ENCODE peak calls at places on chromosomes 16 and 17, in five cellular contexts. M, P, C, W and U are unnamed samples.

GRCh38 chr16:50692999-50693781 is at the start of gene NOD2:
- DNase-seq in M (no peak), P (peak), C (no peak), W (no peak), U (no peak)

GRCh38 chr16:87044031-87044380 is 273.2 kb downstream of the C16orf95 start:
- DNase-seq in M (no peak), P (no peak), C (no peak), W (no peak), U (no peak)

GRCh38 chr17:80678621-80679020 is 134.0 kb downstream of the RPTOR start:
- DNase-seq in M (no peak), P (no peak), C (no peak), W (no peak), U (peak)

GRCh38 chr17:57380055-57380356 is 123.7 kb downstream of the MSI2 start:
- DNase-seq in M (no peak), P (no peak), C (no peak), W (no peak), U (no peak)

GRCh38 chr17:47935961-47936360 is 5.4 kb upstream of the PNPO start:
- DNase-seq in M (no peak), P (no peak), C (no peak), W (no peak), U (no peak)

GRCh38 chr16:56311208-56312027 is 113.9 kb downstream of the AMFR start:
- DNase-seq in M (no peak), P (peak), C (no peak), W (peak), U (no peak)

GRCh38 chr17:48577330-48577945 is 712 bp downstream of the HOXB4 start:
- DNase-seq in M (no peak), P (no peak), C (no peak), W (no peak), U (no peak)

GRCh38 chr16:1258218-1258587 is 2.3 kb downstream of the TPSD1 start:
- DNase-seq in M (no peak), P (no peak), C (no peak), W (no peak), U (no peak)

GRCh38 chr16:17529982-17530760 is 59.4 kb upstream of the XYLT1 start:
- DNase-seq in M (no peak), P (no peak), C (no peak), W (peak), U (no peak)

GRCh38 chr17:49739662-49740271 is 24.2 kb downstream of the FAM117A start:
- DNase-seq in M (no peak), P (no peak), C (peak), W (peak), U (no peak)

GRCh38 chr17:58245428-58246103 is 7.2 kb downstream of the LPO start:
- DNase-seq in M (no peak), P (no peak), C (no peak), W (no peak), U (no peak)

GRCh38 chr17:36850794-36851193 is 86.5 kb upstream of the LHX1 start:
- DNase-seq in M (no peak), P (no peak), C (no peak), W (no peak), U (no peak)

GRCh38 chr17:49896222-49896621 is 48.4 kb upstream of the TAC4 start:
- DNase-seq in M (no peak), P (no peak), C (no peak), W (no peak), U (no peak)

GRCh38 chr17:7774037-7774659 is 56.6 kb downstream of the DNAH2 start:
- DNase-seq in M (no peak), P (no peak), C (no peak), W (no peak), U (peak)

GRCh38 chr16:23998771-23999170 is 163.0 kb downstream of the PRKCB start:
- DNase-seq in M (no peak), P (no peak), C (no peak), W (no peak), U (no peak)

GRCh38 chr17:74978240-74978639 is 5.7 kb upstream of the HID1 start:
- DNase-seq in M (no peak), P (no peak), C (no peak), W (no peak), U (no peak)

GRCh38 chr17:39621523-39622379 is 5.0 kb upstream of the PPP1R1B start:
- DNase-seq in M (peak), P (peak), C (peak), W (peak), U (peak)

GRCh38 chr17:17125136-17126084 is 80.7 kb downstream of the PLD6 start:
- DNase-seq in M (no peak), P (no peak), C (peak), W (peak), U (no peak)

GRCh38 chr16:81703177-81704155 is 75.6 kb upstream of the PLCG2 start:
- DNase-seq in M (no peak), P (no peak), C (no peak), W (no peak), U (no peak)

GRCh38 chr17:77882481-77883212 is 75.9 kb upstream of the TNRC6C start:
- DNase-seq in M (no peak), P (no peak), C (peak), W (peak), U (no peak)

GRCh38 chr16:57764006-57764340 is 28.4 kb downstream of the KATNB1 start:
- DNase-seq in M (no peak), P (no peak), C (no peak), W (no peak), U (no peak)

GRCh38 chr17:3049705-3050295 is 13.6 kb downstream of the OR1D5 start:
- DNase-seq in M (no peak), P (no peak), C (no peak), W (no peak), U (no peak)

GRCh38 chr16:24539850-24540484 is 601 bp downstream of the RBBP6 start:
- DNase-seq in M (no peak), P (no peak), C (no peak), W (peak), U (peak)